ENCODE peak calls at places on chromosomes 13 and 19, in five cellular contexts. Z, G, O, N and F are unnamed samples.

GRCh38 chr13:93861818-93862217 is 617.7 kb downstream of the DCT start:
- DNase-seq in O (no peak), G (no peak), Z (no peak), N (peak; percentile 45), F (no peak)

GRCh38 chr13:103130681-103131210 is 64.5 kb upstream of the SLC10A2 start:
- DNase-seq in G (peak; percentile 12), N (no peak), Z (no peak), O (no peak), F (no peak)

GRCh38 chr13:66562054-66562453 is 668.1 kb downstream of the PCDH9 start:
- DNase-seq in N (no peak), Z (no peak), G (no peak), O (no peak), F (no peak)

GRCh38 chr13:92429231-92429630 is 797.4 kb upstream of the GPC6 start:
- DNase-seq in O (no peak), G (no peak), N (no peak), Z (no peak), F (no peak)

GRCh38 chr19:16051254-16052025 is 24.9 kb upstream of the TPM4 start:
- DNase-seq in G (no peak), O (no peak), Z (peak; percentile 29), N (no peak), F (no peak)

GRCh38 chr13:113949546-113949945 is 24.3 kb downstream of the C13orf46 start:
- DNase-seq in O (no peak), Z (no peak), G (no peak), N (no peak), F (no peak)

GRCh38 chr19:39951686-39952085 is 17.3 kb upstream of the FCGBP start:
- DNase-seq in N (peak; percentile 35), Z (no peak), O (no peak), G (no peak), F (no peak)

GRCh38 chr13:93244141-93244917 is 17.7 kb downstream of the GPC6 start:
- DNase-seq in O (no peak), Z (no peak), G (no peak), N (peak; percentile 59), F (no peak)

GRCh38 chr13:95128045-95128643 is 173.1 kb downstream of the ABCC4 start:
- DNase-seq in N (no peak), O (no peak), Z (no peak), G (no peak), F (no peak)

GRCh38 chr13:112808377-112809140 is 118.7 kb downstream of the ATP11A start:
- DNase-seq in G (no peak), O (no peak), Z (no peak), N (no peak), F (no peak)